ENCODE peak calls at places on chromosomes 6 and 20, in five cellular contexts. One of them, this sample, is unnamed.

GRCh38 chr20:45892828-45893500 is 1.8 kb downstream of the CTSA start:
- DNase-seq in left kidney: no peak
- DNase-seq in activated T-cell treated with anti-CD3 and anti-CD28 coated beads, Interleukin-2, amount 50 U/mL, for 72 hours: peak; percentile 37
- DNase-seq in HuH-7: no peak
- DNase-seq in neural crest cell: no peak
- DNase-seq in this sample: peak; percentile 77

GRCh38 chr20:45303586-45304463 is 2.8 kb upstream of the RBPJL start:
- DNase-seq in left kidney: peak; percentile 51
- DNase-seq in activated T-cell treated with anti-CD3 and anti-CD28 coated beads, Interleukin-2, amount 50 U/mL, for 72 hours: no peak
- DNase-seq in HuH-7: no peak
- DNase-seq in neural crest cell: no peak
- DNase-seq in this sample: no peak

GRCh38 chr20:51385941-51386530 is 156.5 kb downstream of the NFATC2 start:
- DNase-seq in left kidney: peak; percentile 43
- DNase-seq in activated T-cell treated with anti-CD3 and anti-CD28 coated beads, Interleukin-2, amount 50 U/mL, for 72 hours: peak; percentile 24
- DNase-seq in HuH-7: peak; percentile 57
- DNase-seq in neural crest cell: peak; percentile 16
- DNase-seq in this sample: no peak

GRCh38 chr6:115773741-115774140 is 286.9 kb downstream of the FRK start:
- DNase-seq in left kidney: no peak
- DNase-seq in activated T-cell treated with anti-CD3 and anti-CD28 coated beads, Interleukin-2, amount 50 U/mL, for 72 hours: no peak
- DNase-seq in HuH-7: no peak
- DNase-seq in neural crest cell: no peak
- DNase-seq in this sample: no peak

GRCh38 chr6:107105511-107106116 is 9.7 kb downstream of the BEND3 start:
- DNase-seq in left kidney: no peak
- DNase-seq in activated T-cell treated with anti-CD3 and anti-CD28 coated beads, Interleukin-2, amount 50 U/mL, for 72 hours: no peak
- DNase-seq in HuH-7: no peak
- DNase-seq in neural crest cell: no peak
- DNase-seq in this sample: no peak

GRCh38 chr6:170069611-170070010 is 221.3 kb downstream of the DLL1 start:
- DNase-seq in left kidney: no peak
- DNase-seq in activated T-cell treated with anti-CD3 and anti-CD28 coated beads, Interleukin-2, amount 50 U/mL, for 72 hours: no peak
- DNase-seq in HuH-7: no peak
- DNase-seq in neural crest cell: no peak
- DNase-seq in this sample: no peak

GRCh38 chr6:22367331-22367730 is 70.5 kb upstream of the PRL start:
- DNase-seq in left kidney: no peak
- DNase-seq in activated T-cell treated with anti-CD3 and anti-CD28 coated beads, Interleukin-2, amount 50 U/mL, for 72 hours: no peak
- DNase-seq in HuH-7: no peak
- DNase-seq in neural crest cell: no peak
- DNase-seq in this sample: no peak

GRCh38 chr20:52948491-52948890 is 23.7 kb upstream of the TSHZ2 start:
- DNase-seq in left kidney: no peak
- DNase-seq in activated T-cell treated with anti-CD3 and anti-CD28 coated beads, Interleukin-2, amount 50 U/mL, for 72 hours: no peak
- DNase-seq in HuH-7: no peak
- DNase-seq in neural crest cell: no peak
- DNase-seq in this sample: no peak

GRCh38 chr20:59742351-59743095 is 138.2 kb downstream of the PHACTR3 start:
- DNase-seq in left kidney: no peak
- DNase-seq in activated T-cell treated with anti-CD3 and anti-CD28 coated beads, Interleukin-2, amount 50 U/mL, for 72 hours: no peak
- DNase-seq in HuH-7: no peak
- DNase-seq in neural crest cell: no peak
- DNase-seq in this sample: no peak